ENCODE peak calls at places on chromosomes 4 and X, in ten cellular contexts. P is endothelial cell; B is M059J; Q is ureter; N is HepG2; L is activated naive CD4-positive, alpha-beta T cell; O is AG08396; A is ACHN; W is H4; G is T-helper 1 cell. X is an unnamed sample.
A peak's percentile ranks its signal among the peaks of the same experiment; 100 is the strongest.

GRCh38 chr4:120144634-120145033 is 78.0 kb upstream of the MAD2L1 start:
- DNase-seq in O (no peak), W (no peak), N (no peak), B (no peak), L (no peak), G (no peak), A (no peak), P (no peak), Q (no peak), X (no peak)

GRCh38 chr4:87377816-87378215 is 13.2 kb downstream of the HSD17B11 start:
- DNase-seq in O (no peak), Q (no peak), W (no peak), G (no peak), P (no peak), L (no peak), A (no peak), N (no peak), B (no peak), X (no peak)

GRCh38 chrX:12946406-12946805 is 28.5 kb upstream of the TMSB4X start:
- DNase-seq in P (no peak), Q (no peak), O (no peak), G (no peak), N (no peak), B (no peak), W (no peak), A (no peak), L (no peak), X (no peak)

GRCh38 chr4:102843273-102843672 is 15.9 kb upstream of the UBE2D3 start:
- DNase-seq in P (no peak), Q (no peak), A (no peak), L (no peak), G (no peak), B (peak; percentile 7), O (no peak), W (no peak), N (no peak), X (no peak)

GRCh38 chr4:77194366-77194765 is 37.4 kb downstream of the CCNG2 start:
- DNase-seq in L (no peak), B (no peak), Q (no peak), P (no peak), O (no peak), N (no peak), G (no peak), A (no peak), W (no peak), X (no peak)

GRCh38 chr4:150038335-150039076 is 39.7 kb upstream of the DCLK2 start:
- DNase-seq in W (no peak), Q (no peak), A (no peak), P (no peak), B (no peak), G (no peak), O (no peak), N (no peak), L (no peak), X (no peak)

GRCh38 chrX:115047715-115048114 is 30.3 kb upstream of the IL13RA2 start:
- DNase-seq in N (no peak), G (no peak), Q (no peak), O (no peak), P (no peak), L (no peak), B (no peak), W (no peak), A (no peak), X (peak; percentile 59)

GRCh38 chr4:8278421-8279287 is 9.1 kb downstream of the HTRA3 start:
- DNase-seq in O (peak; percentile 89), B (peak; percentile 76), P (no peak), N (no peak), W (peak; percentile 72), A (peak; percentile 20), Q (no peak), L (no peak), G (no peak), X (peak; percentile 84)

GRCh38 chrX:20315140-20315539 is 48.4 kb upstream of the RPS6KA3 start:
- DNase-seq in B (no peak), O (no peak), N (no peak), L (no peak), G (no peak), W (no peak), A (no peak), Q (no peak), P (no peak), X (no peak)

GRCh38 chrX:87078231-87078630 is 439.4 kb upstream of the KLHL4 start:
- DNase-seq in O (no peak), Q (no peak), A (no peak), L (no peak), G (no peak), B (no peak), N (no peak), P (no peak), W (no peak), X (no peak)

GRCh38 chr4:53672873-53673272 is 81.6 kb upstream of the LNX1 start:
- DNase-seq in Q (no peak), L (no peak), A (no peak), N (no peak), W (no peak), G (no peak), O (no peak), P (no peak), B (no peak), X (no peak)

GRCh38 chr4:52870225-52870624 is 8.1 kb downstream of the RASL11B start:
- DNase-seq in L (no peak), N (no peak), B (no peak), Q (no peak), P (no peak), W (peak; percentile 50), A (no peak), O (no peak), G (no peak), X (no peak)

GRCh38 chr4:78022517-78022916 is 34.6 kb upstream of the FRAS1 start:
- DNase-seq in Q (no peak), A (peak; percentile 4), W (no peak), L (no peak), N (no peak), O (no peak), P (no peak), G (no peak), B (no peak), X (no peak)

GRCh38 chr4:82047731-82048130 is 326.1 kb downstream of the HNRNPD start:
- DNase-seq in G (no peak), O (no peak), B (no peak), A (no peak), W (no peak), P (no peak), N (no peak), Q (no peak), L (no peak), X (no peak)

GRCh38 chrX:112056886-112057285 is 25.7 kb downstream of the TRPC5 start:
- DNase-seq in A (no peak), B (no peak), N (no peak), G (no peak), L (no peak), Q (no peak), W (no peak), P (no peak), O (no peak), X (no peak)

GRCh38 chr4:10180927-10181744 is 64.5 kb upstream of the WDR1 start:
- DNase-seq in O (no peak), N (no peak), G (no peak), P (no peak), L (no peak), Q (no peak), B (peak; percentile 85), W (peak; percentile 75), A (no peak), X (peak; percentile 32)

GRCh38 chrX:135697614-135698013 is 15.8 kb upstream of the CT45A1 start:
- DNase-seq in N (no peak), A (no peak), P (no peak), B (no peak), L (no peak), Q (no peak), G (no peak), W (peak; percentile 5), O (no peak), X (no peak)

GRCh38 chrX:50680990-50681389 is 133.0 kb downstream of the SHROOM4 start:
- DNase-seq in Q (no peak), P (peak; percentile 38), G (no peak), B (no peak), L (no peak), N (no peak), O (no peak), W (no peak), A (no peak), X (no peak)

GRCh38 chrX:78652971-78653822 is 5.9 kb downstream of the RTL3 start:
- DNase-seq in P (no peak), W (peak; percentile 68), O (peak; percentile 44), A (peak; percentile 71), G (no peak), B (peak; percentile 94), Q (no peak), N (peak; percentile 73), L (no peak), X (peak; percentile 87)

GRCh38 chrX:23813808-23814207 is 30.8 kb downstream of the SAT1 start:
- DNase-seq in L (no peak), G (no peak), W (no peak), O (no peak), P (no peak), Q (no peak), N (no peak), A (no peak), B (no peak), X (no peak)

GRCh38 chr4:157459789-157460188 is 239.3 kb downstream of the GRIA2 start:
- DNase-seq in A (no peak), N (peak; percentile 56), W (no peak), G (no peak), Q (no peak), B (no peak), P (no peak), O (no peak), L (no peak), X (no peak)

GRCh38 chr4:114401483-114401882 is 197.1 kb upstream of the UGT8 start:
- DNase-seq in L (no peak), G (no peak), P (no peak), O (no peak), W (no peak), Q (no peak), A (no peak), B (no peak), N (no peak), X (no peak)

GRCh38 chrX:66064261-66064660 is 24.4 kb upstream of the VSIG4 start:
- DNase-seq in Q (no peak), P (no peak), O (no peak), L (no peak), W (no peak), A (no peak), G (no peak), B (no peak), N (no peak), X (no peak)

GRCh38 chr4:115834441-115834840 is 721.0 kb upstream of the NDST4 start:
- DNase-seq in G (no peak), O (no peak), A (no peak), N (peak; percentile 1), W (peak; percentile 72), B (no peak), P (no peak), Q (no peak), L (no peak), X (no peak)

GRCh38 chrX:20515841-20516461 is 249.2 kb upstream of the RPS6KA3 start:
- DNase-seq in O (peak; percentile 29), P (no peak), L (no peak), N (peak; percentile 23), G (no peak), Q (no peak), B (peak; percentile 95), W (peak; percentile 96), A (peak; percentile 74), X (peak; percentile 90)

GRCh38 chrX:71252221-71252620 is 1.7 kb downstream of the ZMYM3 start:
- DNase-seq in P (no peak), Q (no peak), A (no peak), O (no peak), N (no peak), W (no peak), L (no peak), G (no peak), B (no peak), X (no peak)

GRCh38 chrX:46404774-46405173 is 140.4 kb downstream of the ZNF674 start:
- DNase-seq in G (no peak), P (no peak), B (no peak), L (no peak), N (no peak), Q (no peak), A (no peak), O (no peak), W (no peak), X (no peak)

GRCh38 chr4:147351083-147351787 is 129.7 kb upstream of the EDNRA start:
- DNase-seq in P (no peak), A (no peak), W (no peak), O (no peak), N (no peak), Q (no peak), B (peak; percentile 14), G (no peak), L (no peak), X (peak; percentile 83)